ENCODE peak calls at places on chromosomes 5 and 9, in seven cellular contexts. B, O, L, D, U, N and I are unnamed samples.

GRCh38 chr9:93134018-93134739 is at the start of gene NINJ1:
- DNase-seq in B (peak), O (no peak), L (peak), D (no peak), U (peak), N (peak), I (peak)

GRCh38 chr5:170863646-170864045 is 1.8 kb downstream of the RANBP17 start:
- DNase-seq in B (no peak), O (no peak), L (no peak), D (no peak), U (no peak), N (no peak), I (peak)

GRCh38 chr5:102375256-102375655 is 79.2 kb upstream of the SLCO4C1 start:
- DNase-seq in B (no peak), O (no peak), L (peak), D (no peak), U (no peak), N (no peak), I (peak)

GRCh38 chr9:12666813-12667212 is 26.4 kb upstream of the TYRP1 start:
- DNase-seq in B (no peak), O (no peak), L (no peak), D (no peak), U (no peak), N (no peak), I (no peak)

GRCh38 chr5:177366528-177367322 is 9.0 kb downstream of the RGS14 start:
- DNase-seq in B (no peak), O (peak), L (peak), D (no peak), U (no peak), N (peak), I (peak)

GRCh38 chr5:86460519-86460918 is 157.2 kb upstream of the COX7C start:
- DNase-seq in B (no peak), O (no peak), L (no peak), D (no peak), U (no peak), N (no peak), I (no peak)

GRCh38 chr5:93717162-93717561 is 24.2 kb downstream of the POU5F2 start:
- DNase-seq in B (no peak), O (no peak), L (peak), D (peak), U (no peak), N (no peak), I (peak)

GRCh38 chr5:31854625-31855526 is 215.9 kb downstream of the PDZD2 start:
- DNase-seq in B (no peak), O (peak), L (peak), D (no peak), U (no peak), N (peak), I (peak)

GRCh38 chr5:167012281-167013034 is 1279.0 kb upstream of the WWC1 start:
- DNase-seq in B (no peak), O (no peak), L (no peak), D (no peak), U (no peak), N (no peak), I (no peak)

GRCh38 chr5:893137-893506 is 438 bp downstream of the TRIP13 start:
- DNase-seq in B (no peak), O (no peak), L (no peak), D (no peak), U (no peak), N (no peak), I (no peak)

GRCh38 chr9:19994296-19994695 is 205.5 kb upstream of the SLC24A2 start:
- DNase-seq in B (no peak), O (no peak), L (peak), D (no peak), U (no peak), N (no peak), I (peak)

GRCh38 chr9:99852617-99853016 is 30.9 kb downstream of the NR4A3 start:
- DNase-seq in B (no peak), O (no peak), L (no peak), D (no peak), U (no peak), N (no peak), I (no peak)

GRCh38 chr5:77322406-77322805 is 111.9 kb downstream of the PDE8B start:
- DNase-seq in B (no peak), O (no peak), L (peak), D (no peak), U (no peak), N (no peak), I (no peak)

GRCh38 chr5:56323505-56323904 is 90.4 kb upstream of the ANKRD55 start:
- DNase-seq in B (no peak), O (no peak), L (peak), D (no peak), U (no peak), N (no peak), I (peak)

GRCh38 chr9:112558476-112558875 is 71.8 kb downstream of the KIAA1958 start:
- DNase-seq in B (no peak), O (no peak), L (peak), D (no peak), U (no peak), N (no peak), I (peak)

GRCh38 chr5:27026059-27026458 is 12.3 kb downstream of the CDH9 start:
- DNase-seq in B (no peak), O (no peak), L (no peak), D (no peak), U (no peak), N (no peak), I (no peak)

GRCh38 chr9:137742698-137743097 is 123.9 kb downstream of the EHMT1 start:
- DNase-seq in B (no peak), O (no peak), L (no peak), D (no peak), U (no peak), N (peak), I (no peak)

GRCh38 chr9:108994695-108995094 is 18.6 kb downstream of the CTNNAL1 start:
- DNase-seq in B (no peak), O (peak), L (peak), D (peak), U (no peak), N (peak), I (peak)

GRCh38 chr5:74052441-74052840 is 426.4 kb downstream of the ARHGEF28 start:
- DNase-seq in B (no peak), O (no peak), L (no peak), D (no peak), U (no peak), N (no peak), I (peak)

GRCh38 chr5:135263022-135263668 is 135.9 kb downstream of the MACROH2A1 start:
- DNase-seq in B (no peak), O (no peak), L (no peak), D (no peak), U (no peak), N (no peak), I (no peak)

GRCh38 chr9:97072285-97072770 is 33.4 kb upstream of the CTSV start:
- DNase-seq in B (no peak), O (no peak), L (no peak), D (no peak), U (no peak), N (no peak), I (peak)

GRCh38 chr9:110891760-110892159 is 146.5 kb downstream of the LPAR1 start:
- DNase-seq in B (no peak), O (no peak), L (peak), D (no peak), U (no peak), N (no peak), I (peak)

GRCh38 chr9:108775901-108776306 is 79.9 kb downstream of the ACTL7B start:
- DNase-seq in B (no peak), O (no peak), L (no peak), D (no peak), U (no peak), N (no peak), I (no peak)

GRCh38 chr5:72467987-72468386 is 39.2 kb downstream of the ZNF366 start:
- DNase-seq in B (no peak), O (no peak), L (peak), D (no peak), U (no peak), N (no peak), I (peak)